ENCODE peak calls at places on chromosome 2, in six cellular contexts. F, C, G, S, I and X are unnamed samples.

GRCh38 chr2:239306274-239307220 is 94.3 kb downstream of the HDAC4 start:
- DNase-seq in F (no peak), C (no peak), G (no peak), S (no peak), I (no peak), X (no peak)

GRCh38 chr2:96241901-96242611 is 23.7 kb downstream of the TMEM127 start:
- DNase-seq in F (peak; percentile 20), C (peak; percentile 69), G (peak; percentile 91), S (peak; percentile 69), I (peak; percentile 90), X (peak; percentile 74)

GRCh38 chr2:36976065-36976464 is 9.7 kb upstream of the STRN start:
- DNase-seq in F (no peak), C (no peak), G (no peak), S (no peak), I (no peak), X (no peak)

GRCh38 chr2:11004206-11004605 is 92.5 kb downstream of the KCNF1 start:
- DNase-seq in F (no peak), C (no peak), G (no peak), S (peak; percentile 68), I (peak; percentile 76), X (peak; percentile 21)

GRCh38 chr2:1887106-1887505 is 142.8 kb upstream of the PXDN start:
- DNase-seq in F (no peak), C (no peak), G (no peak), S (no peak), I (no peak), X (no peak)

GRCh38 chr2:103138123-103138886 is 376.5 kb downstream of the TMEM182 start:
- DNase-seq in F (no peak), C (no peak), G (no peak), S (no peak), I (no peak), X (no peak)

GRCh38 chr2:48016620-48017019 is 110.3 kb upstream of the FBXO11 start:
- DNase-seq in F (peak; percentile 89), C (no peak), G (no peak), S (no peak), I (no peak), X (no peak)

GRCh38 chr2:132593171-132593570 is 76.8 kb downstream of the LYPD1 start:
- DNase-seq in F (no peak), C (no peak), G (no peak), S (peak; percentile 65), I (no peak), X (no peak)

GRCh38 chr2:237143676-237144440 is 58.2 kb downstream of the COPS8 start:
- DNase-seq in F (no peak), C (peak; percentile 87), G (no peak), S (peak; percentile 56), I (peak; percentile 81), X (peak; percentile 98)

GRCh38 chr2:231455890-231456289 is 8.4 kb downstream of the NCL start:
- DNase-seq in F (no peak), C (no peak), G (no peak), S (no peak), I (no peak), X (no peak)

GRCh38 chr2:241545113-241545512 is 13.4 kb upstream of the BOK start:
- DNase-seq in F (no peak), C (peak; percentile 74), G (no peak), S (peak; percentile 70), I (peak; percentile 71), X (peak; percentile 14)

GRCh38 chr2:107569496-107569895 is 257.2 kb upstream of the RGPD4 start:
- DNase-seq in F (no peak), C (no peak), G (no peak), S (peak; percentile 34), I (no peak), X (no peak)

GRCh38 chr2:43255249-43255960 is 29.0 kb upstream of the ZFP36L2 start:
- DNase-seq in F (no peak), C (peak; percentile 74), G (no peak), S (peak; percentile 75), I (no peak), X (no peak)

GRCh38 chr2:240420206-240420899 is 15.1 kb upstream of the GPC1 start:
- DNase-seq in F (no peak), C (no peak), G (no peak), S (no peak), I (no peak), X (no peak)

GRCh38 chr2:237886702-237887481 is 27.5 kb downstream of the RAMP1 start:
- DNase-seq in F (no peak), C (no peak), G (no peak), S (peak; percentile 82), I (peak; percentile 94), X (peak; percentile 96)

GRCh38 chr2:241652142-241652541 is 14.6 kb downstream of the ATG4B start:
- DNase-seq in F (no peak), C (no peak), G (no peak), S (no peak), I (no peak), X (no peak)

GRCh38 chr2:156215656-156216055 is 116.9 kb downstream of the NR4A2 start:
- DNase-seq in F (no peak), C (no peak), G (no peak), S (no peak), I (no peak), X (no peak)

GRCh38 chr2:223101340-223102039 is 49.5 kb downstream of the KCNE4 start:
- DNase-seq in F (peak; percentile 91), C (peak; percentile 43), G (peak; percentile 15), S (no peak), I (peak; percentile 66), X (peak; percentile 60)

GRCh38 chr2:117980381-117980780 is 33.5 kb downstream of the CCDC93 start:
- DNase-seq in F (no peak), C (peak; percentile 90), G (no peak), S (peak; percentile 78), I (peak; percentile 69), X (peak; percentile 87)

GRCh38 chr2:169827272-169828140 is at the start of gene UBR3:
- DNase-seq in F (peak; percentile 96), C (peak; percentile 93), G (peak; percentile 89), S (peak; percentile 79), I (peak; percentile 95), X (peak; percentile 89)

GRCh38 chr2:169823996-169824372 is 721 bp downstream of the METTL5 start:
- DNase-seq in F (no peak), C (no peak), G (no peak), S (no peak), I (no peak), X (no peak)

GRCh38 chr2:169822785-169823392 is 1.8 kb downstream of the METTL5 start:
- DNase-seq in F (no peak), C (no peak), G (no peak), S (no peak), I (no peak), X (peak; percentile 39)

GRCh38 chr2:169822036-169822435 is 2.7 kb downstream of the METTL5 start:
- DNase-seq in F (no peak), C (no peak), G (no peak), S (peak; percentile 19), I (no peak), X (no peak)

GRCh38 chr2:169824373-169825333 is at the start of gene METTL5:
- DNase-seq in F (peak; percentile 92), C (peak; percentile 63), G (peak; percentile 79), S (peak; percentile 52), I (peak; percentile 79), X (peak; percentile 71)
- TF ChIP-seq CTCF in F (peak; percentile 80), C (peak; percentile 57), G (peak; percentile 77), S (peak; percentile 58), I (peak; percentile 54), X (peak; percentile 51)

GRCh38 chr2:124289615-124290014 is 264.5 kb downstream of the CNTNAP5 start:
- DNase-seq in F (no peak), C (no peak), G (no peak), S (no peak), I (no peak), X (no peak)
- TF ChIP-seq CTCF in F (peak; percentile 27), C (no peak), G (no peak), S (no peak), I (peak; percentile 4), X (no peak)

GRCh38 chr2:110664135-110664534 is 13.7 kb downstream of the BUB1 start:
- DNase-seq in F (no peak), C (no peak), G (no peak), S (no peak), I (no peak), X (no peak)

GRCh38 chr2:110667061-110667460 is 10.8 kb downstream of the BUB1 start:
- DNase-seq in F (no peak), C (peak; percentile 21), G (no peak), S (no peak), I (no peak), X (no peak)

GRCh38 chr2:110670826-110671225 is 7.0 kb downstream of the BUB1 start:
- DNase-seq in F (no peak), C (no peak), G (no peak), S (no peak), I (no peak), X (no peak)

GRCh38 chr2:110673201-110673600 is 4.7 kb downstream of the BUB1 start:
- DNase-seq in F (no peak), C (no peak), G (no peak), S (no peak), I (no peak), X (no peak)

GRCh38 chr2:110669079-110669478 is 8.8 kb downstream of the BUB1 start:
- DNase-seq in F (no peak), C (no peak), G (no peak), S (no peak), I (no peak), X (no peak)
- TF ChIP-seq CTCF in F (no peak), C (no peak), G (no peak), S (no peak), I (no peak), X (no peak)

GRCh38 chr2:181576431-181576830 is 80.5 kb downstream of the CERKL start:
- DNase-seq in F (no peak), C (no peak), G (no peak), S (no peak), I (no peak), X (no peak)

GRCh38 chr2:181585732-181586131 is 71.2 kb downstream of the CERKL start:
- DNase-seq in F (no peak), C (no peak), G (no peak), S (no peak), I (no peak), X (no peak)

GRCh38 chr2:181586569-181587076 is 70.3 kb downstream of the CERKL start:
- DNase-seq in F (peak; percentile 8), C (no peak), G (no peak), S (peak; percentile 2), I (no peak), X (no peak)

GRCh38 chr2:181578829-181579228 is 78.1 kb downstream of the CERKL start:
- DNase-seq in F (no peak), C (no peak), G (no peak), S (no peak), I (no peak), X (no peak)

GRCh38 chr2:181581534-181581933 is 75.4 kb downstream of the CERKL start:
- DNase-seq in F (peak; percentile 53), C (no peak), G (no peak), S (no peak), I (no peak), X (no peak)
- TF ChIP-seq CTCF in F (peak; percentile 55), C (no peak), G (no peak), S (no peak), I (no peak), X (peak; percentile 7)